ENCODE peak calls at places on chromosomes 11 and 22, in six cellular contexts. O is A549; C is CD8-positive, alpha-beta T cell; P is IMR-90; S is coronary artery; X is epithelial cell of prostate. R is an unnamed sample.

GRCh38 chr22:20498913-20499312 is 3.3 kb upstream of the KLHL22 start:
- DNase-seq in S (no peak), X (no peak), O (no peak), C (no peak), P (no peak), R (no peak)

GRCh38 chr22:43172191-43172590 is 14.7 kb downstream of the TTLL12 start:
- DNase-seq in X (no peak), P (no peak), O (no peak), S (no peak), C (no peak), R (no peak)

GRCh38 chr11:28110108-28110838 is 2.1 kb downstream of the METTL15 start:
- DNase-seq in S (peak; percentile 81), P (peak; percentile 78), O (peak; percentile 88), X (no peak), C (peak; percentile 72), R (peak; percentile 24)

GRCh38 chr11:71518506-71519471 is 8.3 kb upstream of the KRTAP5-7 start:
- DNase-seq in C (peak; percentile 32), X (no peak), P (no peak), S (no peak), O (no peak), R (no peak)

GRCh38 chr11:27255447-27255828 is 107.6 kb downstream of the CCDC34 start:
- DNase-seq in C (no peak), S (no peak), X (no peak), P (peak; percentile 83), O (no peak), R (no peak)

GRCh38 chr22:49332691-49333090 is 495.0 kb downstream of the BRD1 start:
- DNase-seq in P (no peak), C (no peak), S (peak; percentile 52), O (no peak), X (no peak), R (no peak)

GRCh38 chr22:17578129-17578754 is 14.9 kb downstream of the SLC25A18 start:
- DNase-seq in O (no peak), X (no peak), P (peak; percentile 36), S (no peak), C (no peak), R (peak; percentile 82)

GRCh38 chr11:120590472-120590871 is 78.9 kb downstream of the GRIK4 start:
- DNase-seq in O (no peak), C (no peak), X (no peak), S (no peak), P (peak; percentile 33), R (no peak)

GRCh38 chr11:32029721-32030120 is 61.2 kb upstream of the RCN1 start:
- DNase-seq in X (no peak), O (no peak), S (no peak), P (no peak), C (no peak), R (no peak)

GRCh38 chr11:67375320-67376021 is 2.1 kb upstream of the CLCF1 start:
- DNase-seq in P (no peak), C (no peak), S (no peak), X (no peak), O (peak; percentile 80), R (no peak)

GRCh38 chr11:35418847-35419712 is at the start of gene SLC1A2:
- DNase-seq in S (no peak), P (peak; percentile 19), C (no peak), X (no peak), O (peak; percentile 20), R (no peak)

GRCh38 chr22:49269928-49270327 is 557.7 kb downstream of the BRD1 start:
- DNase-seq in C (no peak), O (no peak), S (peak; percentile 24), P (no peak), X (no peak), R (no peak)

GRCh38 chr22:23749747-23750373 is 1.1 kb downstream of the ZNF70 start:
- DNase-seq in P (no peak), S (no peak), X (no peak), C (no peak), O (no peak), R (no peak)

GRCh38 chr11:57501951-57502350 is 13.6 kb downstream of the SLC43A1 start:
- DNase-seq in S (no peak), X (no peak), O (no peak), P (peak; percentile 22), C (no peak), R (no peak)

GRCh38 chr11:87352759-87353707 is 315.3 kb downstream of the TMEM135 start:
- DNase-seq in C (peak; percentile 90), X (peak; percentile 36), P (peak; percentile 64), S (peak; percentile 90), O (peak; percentile 74), R (peak; percentile 91)

GRCh38 chr11:17991799-17992433 is 20.9 kb downstream of the SERGEF start:
- DNase-seq in O (peak; percentile 70), C (peak; percentile 59), S (no peak), X (no peak), P (peak; percentile 70), R (no peak)

GRCh38 chr11:104073950-104074349 is 37.5 kb downstream of the DDI1 start:
- DNase-seq in C (no peak), X (peak; percentile 72), P (peak; percentile 58), S (no peak), O (peak; percentile 40), R (no peak)

GRCh38 chr11:8285228-8285627 is 21.6 kb upstream of the LMO1 start:
- DNase-seq in S (no peak), O (no peak), X (no peak), C (no peak), P (no peak), R (no peak)

GRCh38 chr11:18526130-18526520 is 617 bp downstream of the TSG101 start:
- DNase-seq in O (no peak), P (no peak), S (no peak), X (no peak), C (no peak), R (no peak)

GRCh38 chr11:76674517-76675400 is 4.2 kb upstream of the LRRC32 start:
- DNase-seq in X (no peak), C (no peak), S (no peak), O (no peak), P (no peak), R (no peak)

GRCh38 chr11:127003260-127003981 is 2.9 kb upstream of the KIRREL3 start:
- DNase-seq in P (peak; percentile 58), O (peak; percentile 65), X (no peak), C (no peak), S (no peak), R (no peak)

GRCh38 chr11:58582437-58582836 is 3.6 kb downstream of the ZFP91 start:
- DNase-seq in O (no peak), C (no peak), X (no peak), S (no peak), P (no peak), R (no peak)

GRCh38 chr11:31655483-31655882 is 145.9 kb downstream of the ELP4 start:
- DNase-seq in X (peak; percentile 50), C (no peak), S (no peak), P (peak; percentile 85), O (peak; percentile 60), R (no peak)

DNA sequence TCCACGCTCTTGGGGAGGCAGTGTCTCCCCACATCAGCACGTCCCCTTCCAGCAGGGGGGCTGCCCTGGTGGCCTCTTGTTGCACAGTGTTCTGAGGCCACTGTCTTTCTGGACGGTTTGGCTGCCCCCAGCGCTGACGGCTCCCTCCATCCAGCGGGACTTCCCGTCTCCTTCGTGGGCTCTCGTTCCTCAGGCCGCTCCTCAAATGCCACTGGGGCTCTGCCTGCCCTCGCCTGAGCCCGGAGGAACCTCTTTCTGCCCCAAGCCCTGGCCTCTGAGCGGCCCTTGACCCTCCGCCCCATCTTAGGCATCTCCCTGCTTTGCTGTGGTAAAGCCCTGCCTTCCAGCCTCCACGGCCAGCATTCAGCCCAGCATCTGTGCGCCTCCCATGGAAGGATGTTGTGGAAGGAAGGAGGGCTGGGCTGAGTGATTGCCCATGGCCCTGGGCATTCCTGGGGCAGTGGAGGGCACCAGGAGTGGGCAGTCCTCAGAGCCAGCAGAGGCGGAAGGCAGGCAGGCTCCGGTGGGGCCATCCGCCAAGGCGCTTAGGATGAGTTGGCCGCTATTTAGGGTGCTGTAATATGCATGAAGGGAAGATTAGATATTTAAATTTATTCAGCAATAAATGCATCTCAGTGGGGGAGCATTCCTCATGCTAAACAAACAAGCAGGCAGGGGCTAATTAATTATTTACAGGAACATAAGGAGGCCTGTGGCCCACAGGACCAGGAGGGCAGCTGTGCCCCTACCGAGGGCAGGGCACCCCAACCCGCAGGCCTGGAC is 17.8 kb downstream of the OTUB1 start:
- DNase-seq in C (no peak), X (no peak), P (no peak), S (no peak), O (peak; percentile 73), R (no peak)
- H3K27ac ChIP-seq in C (no peak overlapping the region), X (no peak overlapping the region), P (no peak overlapping the region), S (no peak overlapping the region), O (peak overlapping the region; percentile 75), R (no peak overlapping the region)

GRCh38 chr11:2480874-2481220 is 36.0 kb downstream of the KCNQ1 start:
- DNase-seq in S (no peak), P (no peak), C (no peak), O (no peak), X (no peak), R (no peak)
- H3K27ac ChIP-seq in S (peak overlapping the region; percentile 48), P (no peak overlapping the region), C (no peak overlapping the region), O (no peak overlapping the region), X (no peak overlapping the region), R (no peak overlapping the region)

GRCh38 chr22:39098026-39098425 is 982 bp downstream of the APOBEC3H start:
- DNase-seq in O (no peak), P (no peak), X (no peak), S (no peak), C (no peak), R (no peak)
- H3K27ac ChIP-seq in O (peak overlapping the region; percentile 84), P (no peak overlapping the region), X (peak overlapping the region; percentile 81), S (no peak overlapping the region), C (peak overlapping the region; percentile 21), R (no peak overlapping the region)

GRCh38 chr11:133906241-133906640 is 50.5 kb downstream of the IGSF9B start:
- DNase-seq in S (no peak), P (no peak), O (no peak), C (no peak), X (no peak), R (no peak)

GRCh38 chr11:133906746-133907145 is 50.0 kb downstream of the IGSF9B start:
- DNase-seq in O (no peak), S (no peak), C (no peak), X (no peak), P (no peak), R (no peak)

GRCh38 chr11:133903875-133904817 is 52.6 kb downstream of the IGSF9B start:
- DNase-seq in O (no peak), C (no peak), P (no peak), X (no peak), S (no peak), R (no peak)

GRCh38 chr11:133905677-133906156 is 51.1 kb downstream of the IGSF9B start:
- DNase-seq in C (no peak), O (no peak), P (no peak), S (no peak), X (no peak), R (no peak)

DNA sequence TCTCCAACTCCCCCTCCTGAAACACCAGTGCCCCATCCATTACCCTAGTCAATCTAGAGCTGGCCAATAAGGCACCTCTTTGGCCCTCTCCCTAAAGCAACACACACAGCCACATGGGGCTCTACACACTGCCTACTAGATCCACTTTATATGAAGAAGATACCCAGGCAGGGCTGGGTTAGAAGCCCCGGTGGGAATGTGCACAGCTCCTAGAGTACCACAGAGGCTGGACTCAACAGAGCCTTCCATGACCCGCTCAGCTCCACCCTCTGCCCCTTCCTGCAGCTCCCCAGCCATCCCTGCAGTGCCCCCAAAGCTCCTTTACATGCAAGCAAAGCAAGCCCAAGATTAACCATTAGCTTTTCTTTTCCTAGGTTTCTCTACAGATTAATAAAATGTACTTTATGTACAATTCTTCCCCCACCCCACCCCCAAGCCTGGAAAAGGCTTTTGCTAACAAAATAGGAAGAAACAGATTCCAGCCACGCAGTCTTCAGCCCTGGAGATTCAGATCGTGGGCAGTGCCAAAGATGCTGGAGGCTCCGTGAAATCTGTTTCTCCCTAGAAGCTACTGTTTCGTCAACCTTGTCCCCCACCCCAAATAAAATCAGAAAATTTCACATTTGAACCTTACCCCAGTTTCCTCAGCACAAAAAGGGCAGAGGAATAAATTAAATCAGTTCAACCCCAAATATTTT is 51.8 kb downstream of the IGSF9B start:
- DNase-seq in C (no peak), P (no peak), S (no peak), X (no peak), O (no peak), R (no peak)
- H3K27ac ChIP-seq in C (no peak overlapping the region), P (no peak overlapping the region), S (no peak overlapping the region), X (no peak overlapping the region), O (no peak overlapping the region), R (no peak overlapping the region)